ENCODE peak calls at places on chromosomes 11 and 22, in nine cellular contexts. U is progenitor cell of endocrine pancreas, M is kidney epithelial cell, N is HFF-Myc, Y is brain microvascular endothelial cell, D is astrocyte of the spinal cord, H is dorsolateral prefrontal cortex, A is WTC11, T is foreskin fibroblast. Q is an unnamed sample.

GRCh38 chr11:20310137-20310536 is 53.4 kb upstream of the HTATIP2 start:
- DNase-seq in D (peak), U (no peak), Y (peak), H (peak), T (no peak), N (no peak), A (no peak), M (no peak), Q (no peak)

GRCh38 chr22:45656577-45656976 is 15.1 kb upstream of the ATXN10 start:
- DNase-seq in M (no peak), D (no peak), T (peak), H (no peak), Y (no peak), N (no peak), U (no peak), A (no peak), Q (no peak)

GRCh38 chr11:77547863-77548551 is 41.7 kb upstream of the AQP11 start:
- DNase-seq in U (no peak), Y (peak), D (peak), T (peak), A (peak), H (peak), M (peak), N (peak), Q (peak)

GRCh38 chr11:124717786-124718634 is 21.7 kb upstream of the NRGN start:
- DNase-seq in U (no peak), T (peak), D (peak), A (peak), N (no peak), Y (no peak), H (no peak), M (no peak), Q (peak)

GRCh38 chr11:107733518-107733917 is 21.7 kb upstream of the SLN start:
- DNase-seq in T (no peak), M (no peak), H (no peak), A (no peak), N (no peak), D (no peak), Y (no peak), U (no peak), Q (no peak)

GRCh38 chr11:60978546-60979380 is 7.3 kb downstream of the CD6 start:
- DNase-seq in D (no peak), A (no peak), N (no peak), M (no peak), Y (no peak), U (no peak), H (no peak), T (no peak), Q (peak)

GRCh38 chr11:8108430-8108829 is 27.4 kb downstream of the TUB start:
- DNase-seq in U (no peak), A (no peak), T (no peak), Y (no peak), M (no peak), D (no peak), N (no peak), H (no peak), Q (no peak)

GRCh38 chr11:2987881-2988280 is 4.2 kb downstream of the NAP1L4 start:
- DNase-seq in H (no peak), T (no peak), A (no peak), D (no peak), U (no peak), M (no peak), Y (no peak), N (no peak), Q (no peak)

GRCh38 chr22:31343235-31344191 is 2.6 kb downstream of the PATZ1 start:
- DNase-seq in M (no peak), D (no peak), U (peak), N (no peak), H (no peak), Y (no peak), A (peak), T (peak), Q (peak)

GRCh38 chr11:83456075-83456474 is 169.9 kb upstream of the CCDC90B start:
- DNase-seq in T (no peak), H (peak), D (no peak), A (peak), M (no peak), N (no peak), U (peak), Y (no peak), Q (peak)

GRCh38 chr11:10673476-10674062 is 20.0 kb downstream of the IRAG1 start:
- DNase-seq in T (no peak), M (no peak), A (no peak), Y (no peak), D (no peak), U (no peak), N (no peak), H (no peak), Q (no peak)

GRCh38 chr11:72116019-72116755 is 3.7 kb upstream of the ANAPC15 start:
- DNase-seq in M (no peak), N (no peak), D (no peak), A (no peak), Y (no peak), U (no peak), T (no peak), H (no peak), Q (no peak)

GRCh38 chr11:121068787-121069186 is 32.3 kb upstream of the TECTA start:
- DNase-seq in H (no peak), M (no peak), A (no peak), U (no peak), N (no peak), D (no peak), T (no peak), Y (no peak), Q (no peak)

GRCh38 chr11:17722000-17722643 is 2.8 kb downstream of the MYOD1 start:
- DNase-seq in T (peak), M (no peak), U (no peak), H (no peak), A (peak), Y (no peak), D (peak), N (no peak), Q (peak)

GRCh38 chr11:70606951-70607330 is 208.6 kb downstream of the CTTN start:
- DNase-seq in D (no peak), A (no peak), H (no peak), U (no peak), N (no peak), M (no peak), T (no peak), Y (no peak), Q (no peak)

GRCh38 chr11:469684-470667 is 19.9 kb downstream of the PTDSS2 start:
- DNase-seq in T (peak), M (peak), U (no peak), D (peak), N (no peak), Y (peak), H (peak), A (no peak), Q (no peak)
- TF ChIP-seq CTCF in T (no peak), M (no peak), U (no peak), D (peak), N (peak), Y (peak), H (no peak), A (no peak), Q (no peak)

GRCh38 chr22:36904260-36904659 is 9.2 kb upstream of the CSF2RB start:
- DNase-seq in D (no peak), T (no peak), N (no peak), A (no peak), U (no peak), Y (no peak), H (no peak), M (no peak), Q (no peak)
- TF ChIP-seq CTCF in D (no peak), T (no peak), N (peak), A (no peak), U (peak), Y (peak), H (no peak), M (no peak), Q (peak)

GRCh38 chr22:24106385-24107381 is 74.6 kb upstream of the SUSD2 start:
- DNase-seq in D (no peak), N (no peak), A (peak), H (no peak), U (no peak), Y (no peak), T (peak), M (no peak), Q (no peak)
- TF ChIP-seq CTCF in D (peak), N (peak), A (no peak), H (peak), U (no peak), Y (peak), T (peak), M (peak), Q (no peak)

DNA sequence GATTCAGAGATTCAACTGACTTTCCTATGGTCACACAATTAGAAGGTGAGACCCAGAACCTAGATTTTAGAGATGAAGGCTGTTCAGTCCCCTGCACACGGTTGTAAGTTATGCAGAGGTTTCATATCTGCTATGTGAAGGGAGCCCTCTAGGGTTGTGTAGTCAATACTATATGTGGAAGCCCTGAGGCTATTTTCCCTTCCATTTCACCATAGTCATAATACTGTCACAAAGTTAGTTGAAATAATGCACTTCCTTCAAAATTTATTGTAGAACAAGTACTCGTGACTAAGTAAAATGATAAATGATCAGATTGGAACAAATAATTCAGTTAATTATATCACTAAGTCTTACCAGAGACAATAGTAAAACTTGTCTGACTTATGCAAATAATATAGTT is 48.8 kb downstream of the ENDOD1 start:
- DNase-seq in N (no peak), U (no peak), H (no peak), T (peak), D (no peak), A (no peak), Y (no peak), M (no peak), Q (no peak)
- TF ChIP-seq CTCF in N (no peak), U (no peak), H (no peak), T (peak), D (peak), A (no peak), Y (peak), M (peak), Q (peak)

GRCh38 chr11:64804346-64805210 is 1.6 kb upstream of the MAP4K2 start:
- DNase-seq in Y (no peak), M (no peak), U (no peak), A (peak), H (no peak), N (no peak), D (no peak), T (peak), Q (peak)
- TF ChIP-seq CTCF in Y (no peak), M (no peak), U (no peak), A (no peak), H (no peak), N (no peak), D (no peak), T (no peak), Q (peak)

GRCh38 chr11:76196849-76197248 is 9.5 kb downstream of the WNT11 start:
- DNase-seq in H (no peak), A (no peak), M (no peak), U (no peak), N (no peak), D (no peak), T (no peak), Y (no peak), Q (no peak)

GRCh38 chr11:76197332-76197731 is 9.0 kb downstream of the WNT11 start:
- DNase-seq in D (no peak), U (no peak), N (no peak), H (no peak), A (no peak), M (no peak), Y (no peak), T (no peak), Q (no peak)

GRCh38 chr11:76197941-76198640 is 8.2 kb downstream of the WNT11 start:
- DNase-seq in M (no peak), D (no peak), U (no peak), T (no peak), N (no peak), Y (no peak), A (no peak), H (no peak), Q (no peak)

GRCh38 chr11:76193219-76193618 is 13.1 kb downstream of the WNT11 start:
- DNase-seq in A (peak), T (no peak), H (no peak), M (no peak), Y (no peak), D (no peak), N (no peak), U (no peak), Q (peak)

GRCh38 chr11:76194872-76195668 is 11.2 kb downstream of the WNT11 start:
- DNase-seq in N (no peak), T (peak), D (no peak), U (no peak), A (no peak), M (no peak), H (no peak), Y (no peak), Q (no peak)
- TF ChIP-seq CTCF in N (no peak), T (no peak), D (no peak), U (no peak), A (no peak), M (no peak), H (no peak), Y (no peak), Q (no peak)

Q was measured in endodermal cell.